ENCODE peak calls at places on chromosome 19, in ten cellular contexts. M is omental fat pad; J is colonic mucosa; B is HTR-8/SVneo; H is NCI-H1048; N is astrocyte of the spinal cord; R is iPS-NIHi11; T is brain microvascular endothelial cell; F is activated CD8-positive, alpha-beta memory T cell treated with anti-CD3 and anti-CD28 coated beads for 1 hour; O is NCI-H774. W is an unnamed sample.

GRCh38 chr19:38289955-38290354 is 14.1 kb upstream of the C19orf33 start:
- DNase-seq in R (no peak), J (no peak), B (no peak), T (no peak), N (no peak), M (no peak), H (no peak), O (no peak), F (no peak), W (no peak)

GRCh38 chr19:16368385-16369305 is 44.0 kb downstream of the KLF2 start:
- DNase-seq in M (no peak), F (peak; percentile 49), B (no peak), R (no peak), O (no peak), J (no peak), H (no peak), T (no peak), N (no peak), W (no peak)

GRCh38 chr19:29292562-29292961 is 79.6 kb upstream of the UQCRFS1 start:
- DNase-seq in R (no peak), H (no peak), O (no peak), J (no peak), B (no peak), F (no peak), T (no peak), N (no peak), M (no peak), W (no peak)

GRCh38 chr19:32165176-32165575 is 180.2 kb upstream of the ZNF507 start:
- DNase-seq in O (no peak), J (no peak), H (no peak), T (no peak), M (no peak), R (no peak), F (no peak), N (no peak), B (no peak), W (no peak)

GRCh38 chr19:13783565-13784500 is 9.6 kb downstream of the C19orf53 start:
- DNase-seq in B (no peak), M (no peak), N (no peak), T (no peak), J (no peak), O (no peak), H (no peak), F (no peak), R (no peak), W (no peak)

GRCh38 chr19:48968179-48968661 is 3.1 kb downstream of the FTL start:
- DNase-seq in H (no peak), O (no peak), R (no peak), N (no peak), B (no peak), J (no peak), T (no peak), M (no peak), F (no peak), W (no peak)

GRCh38 chr19:13738073-13738472 is 26.2 kb upstream of the MRI1 start:
- DNase-seq in T (no peak), R (no peak), N (no peak), J (no peak), H (no peak), F (no peak), M (no peak), B (no peak), O (no peak), W (no peak)

GRCh38 chr19:13833330-13834265 is 38.4 kb downstream of the ZSWIM4 start:
- DNase-seq in H (peak; percentile 82), J (peak; percentile 97), B (peak; percentile 95), N (peak; percentile 89), O (peak; percentile 87), M (peak; percentile 84), F (peak; percentile 85), R (peak; percentile 97), T (peak; percentile 81), W (peak; percentile 67)

GRCh38 chr19:37829526-37829925 is 50.1 kb upstream of the ZNF573 start:
- DNase-seq in M (no peak), N (no peak), J (no peak), F (no peak), O (no peak), H (no peak), B (no peak), R (no peak), T (no peak), W (no peak)

GRCh38 chr19:5623397-5624153 is 692 bp downstream of the SAFB start:
- DNase-seq in H (no peak), N (no peak), B (no peak), T (no peak), R (no peak), J (peak; percentile 31), O (no peak), F (no peak), M (no peak), W (no peak)

GRCh38 chr19:55581145-55581827 is 638 bp upstream of the ZNF579 start:
- DNase-seq in H (no peak), B (no peak), M (no peak), T (no peak), N (no peak), O (no peak), R (no peak), F (no peak), J (peak; percentile 49), W (no peak)

GRCh38 chr19:38287604-38288003 is 16.4 kb upstream of the C19orf33 start:
- DNase-seq in M (no peak), J (no peak), T (no peak), H (no peak), R (no peak), F (no peak), B (no peak), N (no peak), O (no peak), W (no peak)

GRCh38 chr19:18594824-18595373 is 6.3 kb downstream of the REX1BD start:
- DNase-seq in R (peak; percentile 39), N (no peak), F (no peak), H (no peak), B (no peak), O (no peak), T (no peak), M (no peak), J (no peak), W (no peak)

GRCh38 chr19:5914946-5915781 is 1.1 kb downstream of the CAPS start:
- DNase-seq in O (no peak), T (no peak), B (no peak), R (peak; percentile 54), H (no peak), M (no peak), J (peak; percentile 63), N (no peak), F (no peak), W (no peak)

GRCh38 chr19:40690050-40690698 is at the start of gene NUMBL:
- DNase-seq in R (no peak), T (no peak), H (no peak), M (no peak), O (no peak), N (no peak), J (no peak), B (no peak), F (no peak), W (no peak)

GRCh38 chr19:50025794-50026549 is at the start of gene ZNF473:
- DNase-seq in O (peak; percentile 96), H (peak; percentile 89), R (peak; percentile 92), T (peak; percentile 95), B (peak; percentile 92), M (peak; percentile 65), N (peak; percentile 98), F (peak; percentile 82), J (peak; percentile 95), W (no peak)

GRCh38 chr19:32339988-32340874 is 5.2 kb upstream of the ZNF507 start:
- DNase-seq in N (peak; percentile 46), M (no peak), F (peak; percentile 25), T (peak; percentile 60), B (no peak), O (no peak), H (no peak), J (peak; percentile 66), R (peak; percentile 73), W (peak; percentile 31)

GRCh38 chr19:6744381-6745288 is 5.2 kb downstream of the TRIP10 start:
- DNase-seq in F (no peak), T (peak; percentile 82), J (peak; percentile 94), B (peak; percentile 95), O (no peak), R (peak; percentile 51), M (no peak), N (peak; percentile 79), H (no peak), W (peak; percentile 73)

GRCh38 chr19:13171146-13171545 is 20.9 kb downstream of the IER2 start:
- DNase-seq in T (no peak), F (no peak), N (no peak), M (no peak), J (no peak), R (peak; percentile 2), B (no peak), H (no peak), O (no peak), W (no peak)

GRCh38 chr19:2150794-2151338 is 500 bp downstream of the AP3D1 start:
- DNase-seq in F (no peak), N (no peak), H (no peak), J (peak; percentile 33), R (no peak), T (no peak), O (no peak), B (no peak), M (no peak), W (no peak)

GRCh38 chr19:1923319-1923718 is 17.7 kb upstream of the CSNK1G2 start:
- DNase-seq in B (no peak), R (no peak), T (no peak), F (no peak), O (no peak), J (no peak), H (no peak), N (no peak), M (no peak), W (no peak)

GRCh38 chr19:36136975-36137686 is 2.7 kb upstream of the CAPNS1 start:
- DNase-seq in M (no peak), N (peak; percentile 46), T (peak; percentile 39), F (no peak), B (peak; percentile 68), H (no peak), J (peak; percentile 84), O (peak; percentile 15), R (peak; percentile 29), W (peak; percentile 93)

GRCh38 chr19:34503546-34504272 is 22.2 kb downstream of the WTIP start:
- DNase-seq in T (no peak), F (no peak), B (no peak), O (no peak), R (peak; percentile 3), N (no peak), J (no peak), M (no peak), H (no peak), W (no peak)

GRCh38 chr19:6045108-6045507 is 65.2 kb downstream of the RFX2 start:
- DNase-seq in R (no peak), O (no peak), B (no peak), N (no peak), M (no peak), J (no peak), T (no peak), F (no peak), H (no peak), W (no peak)

GRCh38 chr19:34671972-34672371 is 5.0 kb downstream of the SCGB2B2 start:
- DNase-seq in B (no peak), M (no peak), O (no peak), H (no peak), T (no peak), F (no peak), R (no peak), N (no peak), J (no peak), W (no peak)

GRCh38 chr19:28242317-28242927 is 970.5 kb downstream of the UQCRFS1 start:
- DNase-seq in H (no peak), O (peak; percentile 7), M (no peak), J (peak; percentile 43), B (no peak), R (peak; percentile 78), N (peak; percentile 15), F (no peak), T (peak; percentile 12), W (peak; percentile 22)

GRCh38 chr19:719636-720377 is 11.1 kb downstream of the PALM start:
- DNase-seq in H (no peak), R (peak; percentile 79), M (no peak), J (no peak), B (no peak), T (no peak), F (no peak), O (no peak), N (no peak), W (no peak)

GRCh38 chr19:14116918-14117578 is 514 bp downstream of the PRKACA start:
- DNase-seq in J (peak; percentile 31), H (no peak), R (peak; percentile 41), O (no peak), T (no peak), B (no peak), F (no peak), N (no peak), M (no peak), W (no peak)